ENCODE peak calls at places on chromosomes 2 and 18, in nine cellular contexts. One of them, this sample, is unnamed.

GRCh38 chr2:158509928-158510797 is 53.4 kb downstream of the PKP4 start:
- DNase-seq in upper lobe of left lung: no peak
- DNase-seq in NB4: peak; percentile 17
- DNase-seq in mucosa of descending colon: no peak
- DNase-seq in adrenal gland: no peak
- DNase-seq in GM13977: no peak
- DNase-seq in natural killer cell: no peak
- DNase-seq in Peyer's patch: no peak
- DNase-seq in bronchial epithelial cell: peak; percentile 69
- DNase-seq in this sample: no peak

GRCh38 chr2:51344886-51345285 is 313.0 kb upstream of the NRXN1 start:
- DNase-seq in upper lobe of left lung: no peak
- DNase-seq in NB4: no peak
- DNase-seq in mucosa of descending colon: no peak
- DNase-seq in adrenal gland: no peak
- DNase-seq in GM13977: no peak
- DNase-seq in natural killer cell: no peak
- DNase-seq in Peyer's patch: no peak
- DNase-seq in bronchial epithelial cell: no peak
- DNase-seq in this sample: no peak

GRCh38 chr2:40716879-40717278 is 265.0 kb upstream of the SLC8A1 start:
- DNase-seq in upper lobe of left lung: no peak
- DNase-seq in NB4: no peak
- DNase-seq in mucosa of descending colon: no peak
- DNase-seq in adrenal gland: no peak
- DNase-seq in GM13977: no peak
- DNase-seq in natural killer cell: no peak
- DNase-seq in Peyer's patch: no peak
- DNase-seq in bronchial epithelial cell: peak; percentile 96
- DNase-seq in this sample: no peak

GRCh38 chr2:86218124-86218523 is 18.9 kb downstream of the MRPL35 start:
- DNase-seq in upper lobe of left lung: no peak
- DNase-seq in NB4: no peak
- DNase-seq in mucosa of descending colon: no peak
- DNase-seq in adrenal gland: no peak
- DNase-seq in GM13977: no peak
- DNase-seq in natural killer cell: no peak
- DNase-seq in Peyer's patch: no peak
- DNase-seq in bronchial epithelial cell: no peak
- DNase-seq in this sample: no peak

GRCh38 chr18:9354256-9354655 is 19.7 kb downstream of the TWSG1 start:
- DNase-seq in upper lobe of left lung: no peak
- DNase-seq in NB4: no peak
- DNase-seq in mucosa of descending colon: no peak
- DNase-seq in adrenal gland: no peak
- DNase-seq in GM13977: peak; percentile 38
- DNase-seq in natural killer cell: no peak
- DNase-seq in Peyer's patch: no peak
- DNase-seq in bronchial epithelial cell: no peak
- DNase-seq in this sample: no peak

GRCh38 chr2:72847916-72848315 is 22.1 kb upstream of the EXOC6B start:
- DNase-seq in upper lobe of left lung: no peak
- DNase-seq in NB4: no peak
- DNase-seq in mucosa of descending colon: no peak
- DNase-seq in adrenal gland: no peak
- DNase-seq in GM13977: no peak
- DNase-seq in natural killer cell: no peak
- DNase-seq in Peyer's patch: no peak
- DNase-seq in bronchial epithelial cell: no peak
- DNase-seq in this sample: no peak

GRCh38 chr2:207162319-207162718 is 3.4 kb downstream of the KLF7 start:
- DNase-seq in upper lobe of left lung: no peak
- DNase-seq in NB4: no peak
- DNase-seq in mucosa of descending colon: no peak
- DNase-seq in adrenal gland: peak; percentile 3
- DNase-seq in GM13977: no peak
- DNase-seq in natural killer cell: no peak
- DNase-seq in Peyer's patch: no peak
- DNase-seq in bronchial epithelial cell: no peak
- DNase-seq in this sample: no peak

GRCh38 chr18:3177902-3178687 is 41.7 kb downstream of the MYOM1 start:
- DNase-seq in upper lobe of left lung: peak; percentile 80
- DNase-seq in NB4: peak; percentile 98
- DNase-seq in mucosa of descending colon: no peak
- DNase-seq in adrenal gland: peak; percentile 65
- DNase-seq in GM13977: peak; percentile 78
- DNase-seq in natural killer cell: peak; percentile 34
- DNase-seq in Peyer's patch: peak; percentile 86
- DNase-seq in bronchial epithelial cell: no peak
- DNase-seq in this sample: peak; percentile 66

GRCh38 chr2:89834306-89834705 is 1142.8 kb downstream of the RPIA start:
- DNase-seq in upper lobe of left lung: no peak
- DNase-seq in NB4: no peak
- DNase-seq in mucosa of descending colon: no peak
- DNase-seq in adrenal gland: no peak
- DNase-seq in GM13977: no peak
- DNase-seq in natural killer cell: no peak
- DNase-seq in Peyer's patch: no peak
- DNase-seq in bronchial epithelial cell: peak; percentile 42
- DNase-seq in this sample: no peak

DNA sequence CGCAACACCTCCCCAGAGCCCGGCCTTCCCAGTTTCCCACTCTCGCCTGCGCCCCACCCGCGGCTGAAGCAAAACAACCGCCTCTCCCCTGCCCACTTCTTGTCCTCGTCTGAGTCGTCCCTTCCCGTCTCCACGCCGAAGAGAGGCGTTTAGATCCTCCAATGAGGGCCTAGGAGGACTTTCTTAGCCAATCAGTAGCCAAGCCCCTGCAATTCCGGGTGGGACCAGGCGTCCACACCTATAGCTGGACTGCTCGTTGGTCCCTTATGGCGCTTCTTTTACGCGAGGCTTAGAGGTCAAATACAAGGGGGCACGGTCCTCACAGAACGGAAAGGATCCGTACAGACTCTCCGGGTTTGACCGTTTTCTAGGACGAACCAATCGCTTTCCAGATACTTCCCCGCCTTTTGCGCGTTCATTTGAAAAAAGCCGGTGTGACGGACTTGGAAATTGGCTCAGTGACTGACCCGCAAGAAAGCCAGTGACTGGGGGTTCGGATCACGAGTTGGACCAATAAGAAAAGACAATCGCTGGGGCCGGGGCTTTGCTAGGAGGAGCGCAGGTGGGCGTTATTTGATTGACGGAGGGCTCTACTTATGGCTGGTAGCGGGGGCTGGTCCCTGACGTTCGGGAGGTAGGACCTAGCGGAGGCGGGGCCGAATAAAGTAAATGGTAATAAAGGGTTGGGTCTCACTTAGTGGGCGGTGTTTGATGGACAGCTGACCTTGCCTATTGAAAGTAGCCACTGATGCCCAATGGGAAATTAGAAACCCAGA is 579 bp upstream of the PPM1B start:
- DNase-seq in upper lobe of left lung: peak; percentile 100
- DNase-seq in NB4: peak; percentile 100
- DNase-seq in mucosa of descending colon: peak; percentile 98
- DNase-seq in adrenal gland: peak; percentile 100
- DNase-seq in GM13977: peak; percentile 99
- DNase-seq in natural killer cell: peak; percentile 90
- DNase-seq in Peyer's patch: peak; percentile 98
- DNase-seq in bronchial epithelial cell: peak; percentile 98
- DNase-seq in this sample: peak; percentile 82
- TF ChIP-seq CTCF in upper lobe of left lung: no peak
- TF ChIP-seq CTCF in NB4: no peak
- TF ChIP-seq CTCF in mucosa of descending colon: no peak
- TF ChIP-seq CTCF in adrenal gland: no peak
- TF ChIP-seq CTCF in GM13977: no peak
- TF ChIP-seq CTCF in natural killer cell: no peak
- TF ChIP-seq CTCF in Peyer's patch: no peak
- TF ChIP-seq CTCF in bronchial epithelial cell: no peak
- TF ChIP-seq CTCF in this sample: no peak

GRCh38 chr2:63050186-63050915 is at the start of gene OTX1:
- DNase-seq in upper lobe of left lung: peak; percentile 67
- DNase-seq in NB4: peak; percentile 91
- DNase-seq in mucosa of descending colon: peak; percentile 61
- DNase-seq in adrenal gland: peak; percentile 73
- DNase-seq in GM13977: peak; percentile 96
- DNase-seq in natural killer cell: no peak
- DNase-seq in Peyer's patch: peak; percentile 39
- DNase-seq in bronchial epithelial cell: peak; percentile 69
- DNase-seq in this sample: peak; percentile 58

GRCh38 chr2:63047193-63047533 is 3.5 kb upstream of the OTX1 start:
- DNase-seq in upper lobe of left lung: no peak
- DNase-seq in NB4: no peak
- DNase-seq in mucosa of descending colon: no peak
- DNase-seq in adrenal gland: no peak
- DNase-seq in GM13977: no peak
- DNase-seq in natural killer cell: no peak
- DNase-seq in Peyer's patch: no peak
- DNase-seq in bronchial epithelial cell: no peak
- DNase-seq in this sample: no peak

GRCh38 chr2:63048367-63049171 is 2.1 kb upstream of the OTX1 start:
- DNase-seq in upper lobe of left lung: no peak
- DNase-seq in NB4: no peak
- DNase-seq in mucosa of descending colon: no peak
- DNase-seq in adrenal gland: no peak
- DNase-seq in GM13977: peak; percentile 33
- DNase-seq in natural killer cell: no peak
- DNase-seq in Peyer's patch: no peak
- DNase-seq in bronchial epithelial cell: peak; percentile 11
- DNase-seq in this sample: peak; percentile 20

GRCh38 chr2:63049291-63050185 is 1.1 kb upstream of the OTX1 start:
- DNase-seq in upper lobe of left lung: no peak
- DNase-seq in NB4: peak; percentile 31
- DNase-seq in mucosa of descending colon: no peak
- DNase-seq in adrenal gland: no peak
- DNase-seq in GM13977: peak; percentile 46
- DNase-seq in natural killer cell: no peak
- DNase-seq in Peyer's patch: no peak
- DNase-seq in bronchial epithelial cell: peak; percentile 40
- DNase-seq in this sample: peak; percentile 21

DNA sequence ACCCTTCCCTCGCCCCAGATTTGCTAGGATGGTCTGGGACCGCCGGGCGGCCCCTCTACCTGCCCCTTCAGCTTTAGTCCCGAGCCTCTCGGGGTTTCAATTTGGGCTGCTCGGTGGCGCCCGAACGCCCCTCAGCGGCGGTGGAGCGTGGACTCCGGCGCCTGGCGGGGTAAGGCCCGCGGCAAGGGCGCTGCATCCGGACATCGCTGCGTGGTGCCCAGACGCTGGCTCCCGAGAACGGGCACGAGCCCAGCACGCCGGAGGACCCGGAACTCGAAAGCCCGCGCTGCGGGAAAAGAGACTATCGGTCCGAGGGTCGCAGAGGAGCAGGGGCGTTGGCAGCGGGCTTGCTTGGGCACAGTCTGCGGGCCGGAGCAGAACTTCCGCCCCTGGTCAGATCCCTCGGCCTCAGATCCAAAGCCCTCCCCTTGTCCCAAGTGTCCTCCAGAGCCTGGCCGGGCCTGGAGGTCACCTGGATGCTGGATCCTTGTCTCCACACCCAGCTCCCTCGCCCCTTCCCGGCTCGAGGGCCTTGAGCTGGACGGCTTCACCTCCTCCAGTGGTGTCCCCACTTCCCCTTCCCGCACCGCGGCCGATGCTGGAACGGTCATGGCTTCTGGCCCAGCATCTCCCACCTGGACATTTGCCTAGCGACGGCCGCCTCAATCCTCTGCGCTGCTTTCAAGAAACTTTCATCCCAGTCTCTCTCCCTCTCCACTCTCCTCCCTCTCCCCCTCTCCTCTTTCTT is 2.9 kb upstream of the OTX1 start:
- DNase-seq in upper lobe of left lung: no peak
- DNase-seq in NB4: peak; percentile 51
- DNase-seq in mucosa of descending colon: peak; percentile 56
- DNase-seq in adrenal gland: no peak
- DNase-seq in GM13977: peak; percentile 47
- DNase-seq in natural killer cell: no peak
- DNase-seq in Peyer's patch: no peak
- DNase-seq in bronchial epithelial cell: peak; percentile 10
- DNase-seq in this sample: peak; percentile 32
- TF ChIP-seq CTCF in upper lobe of left lung: no peak
- TF ChIP-seq CTCF in NB4: no peak
- TF ChIP-seq CTCF in mucosa of descending colon: no peak
- TF ChIP-seq CTCF in adrenal gland: no peak
- TF ChIP-seq CTCF in GM13977: peak; percentile 43
- TF ChIP-seq CTCF in natural killer cell: no peak
- TF ChIP-seq CTCF in Peyer's patch: no peak
- TF ChIP-seq CTCF in bronchial epithelial cell: peak; percentile 32
- TF ChIP-seq CTCF in this sample: no peak

GRCh38 chr2:160278101-160278888 is 78.2 kb upstream of the ITGB6 start:
- DNase-seq in upper lobe of left lung: no peak
- DNase-seq in NB4: no peak
- DNase-seq in mucosa of descending colon: no peak
- DNase-seq in adrenal gland: no peak
- DNase-seq in GM13977: no peak
- DNase-seq in natural killer cell: no peak
- DNase-seq in Peyer's patch: no peak
- DNase-seq in bronchial epithelial cell: no peak
- DNase-seq in this sample: no peak

GRCh38 chr2:160275646-160276045 is 75.6 kb upstream of the ITGB6 start:
- DNase-seq in upper lobe of left lung: no peak
- DNase-seq in NB4: no peak
- DNase-seq in mucosa of descending colon: no peak
- DNase-seq in adrenal gland: no peak
- DNase-seq in GM13977: no peak
- DNase-seq in natural killer cell: no peak
- DNase-seq in Peyer's patch: no peak
- DNase-seq in bronchial epithelial cell: no peak
- DNase-seq in this sample: no peak

GRCh38 chr2:160279813-160280465 is 79.9 kb upstream of the ITGB6 start:
- DNase-seq in upper lobe of left lung: no peak
- DNase-seq in NB4: no peak
- DNase-seq in mucosa of descending colon: no peak
- DNase-seq in adrenal gland: no peak
- DNase-seq in GM13977: no peak
- DNase-seq in natural killer cell: no peak
- DNase-seq in Peyer's patch: no peak
- DNase-seq in bronchial epithelial cell: peak; percentile 90
- DNase-seq in this sample: no peak

GRCh38 chr2:160281213-160281612 is 81.1 kb upstream of the ITGB6 start:
- DNase-seq in upper lobe of left lung: no peak
- DNase-seq in NB4: no peak
- DNase-seq in mucosa of descending colon: no peak
- DNase-seq in adrenal gland: no peak
- DNase-seq in GM13977: no peak
- DNase-seq in natural killer cell: no peak
- DNase-seq in Peyer's patch: no peak
- DNase-seq in bronchial epithelial cell: no peak
- DNase-seq in this sample: no peak

GRCh38 chr2:160278889-160279196 is 78.8 kb upstream of the ITGB6 start:
- DNase-seq in upper lobe of left lung: no peak
- DNase-seq in NB4: no peak
- DNase-seq in mucosa of descending colon: no peak
- DNase-seq in adrenal gland: no peak
- DNase-seq in GM13977: no peak
- DNase-seq in natural killer cell: no peak
- DNase-seq in Peyer's patch: no peak
- DNase-seq in bronchial epithelial cell: no peak
- DNase-seq in this sample: no peak
- TF ChIP-seq CTCF in upper lobe of left lung: peak; percentile 26
- TF ChIP-seq CTCF in NB4: peak; percentile 12
- TF ChIP-seq CTCF in mucosa of descending colon: no peak
- TF ChIP-seq CTCF in adrenal gland: peak; percentile 42
- TF ChIP-seq CTCF in GM13977: no peak
- TF ChIP-seq CTCF in natural killer cell: no peak
- TF ChIP-seq CTCF in Peyer's patch: peak; percentile 27
- TF ChIP-seq CTCF in bronchial epithelial cell: peak; percentile 39
- TF ChIP-seq CTCF in this sample: no peak

GRCh38 chr2:48138898-48139297 is 232.6 kb upstream of the FBXO11 start:
- DNase-seq in upper lobe of left lung: no peak
- DNase-seq in NB4: no peak
- DNase-seq in mucosa of descending colon: no peak
- DNase-seq in adrenal gland: no peak
- DNase-seq in GM13977: no peak
- DNase-seq in natural killer cell: no peak
- DNase-seq in Peyer's patch: no peak
- DNase-seq in bronchial epithelial cell: no peak
- DNase-seq in this sample: no peak
- TF ChIP-seq CTCF in upper lobe of left lung: no peak
- TF ChIP-seq CTCF in NB4: no peak
- TF ChIP-seq CTCF in mucosa of descending colon: no peak
- TF ChIP-seq CTCF in adrenal gland: no peak
- TF ChIP-seq CTCF in GM13977: no peak
- TF ChIP-seq CTCF in natural killer cell: no peak
- TF ChIP-seq CTCF in Peyer's patch: no peak
- TF ChIP-seq CTCF in bronchial epithelial cell: no peak
- TF ChIP-seq CTCF in this sample: no peak

This sample was measured in activated B cell treated with CpG ODN at 0.5 μM for 24 hours.